ENCODE peak calls at places on chromosomes 16 and 17, in eight cellular contexts. Z is OCI-LY7, X is esophagus squamous epithelium, G is adrenal gland, N is uterus, Q is pancreas, A is neural progenitor cell, S is brain microvascular endothelial cell. W is an unnamed sample.

GRCh38 chr16:28309811-28310311 is 17.5 kb downstream of the SBK1 start:
- DNase-seq in Z (no peak), X (no peak), G (no peak), N (no peak), Q (no peak), A (no peak), S (no peak), W (no peak)

GRCh38 chr16:15996432-15997109 is 47.2 kb downstream of the ABCC1 start:
- DNase-seq in Z (no peak), X (no peak), G (peak; percentile 72), N (peak; percentile 61), Q (no peak), A (no peak), S (peak; percentile 79), W (no peak)

GRCh38 chr17:63240106-63240505 is 206.0 kb downstream of the CYB561 start:
- DNase-seq in Z (no peak), X (no peak), G (no peak), N (no peak), Q (no peak), A (no peak), S (no peak), W (no peak)

GRCh38 chr17:4072487-4073157 is 70.2 kb downstream of the ZZEF1 start:
- DNase-seq in Z (no peak), X (no peak), G (no peak), N (no peak), Q (no peak), A (no peak), S (peak; percentile 47), W (peak; percentile 23)

GRCh38 chr17:57369509-57369945 is 113.2 kb downstream of the MSI2 start:
- DNase-seq in Z (no peak), X (no peak), G (no peak), N (no peak), Q (no peak), A (no peak), S (no peak), W (no peak)

GRCh38 chr16:57977418-57978069 is 6.6 kb upstream of the CNGB1 start:
- DNase-seq in Z (no peak), X (no peak), G (no peak), N (no peak), Q (no peak), A (peak; percentile 44), S (no peak), W (no peak)

GRCh38 chr17:7882068-7882467 is 6.5 kb upstream of the CHD3 start:
- DNase-seq in Z (peak; percentile 70), X (no peak), G (no peak), N (no peak), Q (no peak), A (no peak), S (no peak), W (no peak)

GRCh38 chr17:80833952-80834895 is 157.4 kb upstream of the CHMP6 start:
- DNase-seq in Z (no peak), X (no peak), G (peak; percentile 86), N (peak; percentile 76), Q (peak; percentile 53), A (no peak), S (peak; percentile 14), W (no peak)

GRCh38 chr16:88458773-88459235 is 5.7 kb downstream of the ZFPM1 start:
- DNase-seq in Z (no peak), X (no peak), G (no peak), N (no peak), Q (no peak), A (no peak), S (no peak), W (no peak)

GRCh38 chr16:86343733-86344585 is 166.4 kb upstream of the FOXF1 start:
- DNase-seq in Z (no peak), X (no peak), G (no peak), N (no peak), Q (no peak), A (no peak), S (no peak), W (peak; percentile 36)

GRCh38 chr17:18185832-18186231 is 2.2 kb downstream of the ALKBH5 start:
- DNase-seq in Z (no peak), X (no peak), G (no peak), N (no peak), Q (no peak), A (no peak), S (no peak), W (no peak)

GRCh38 chr16:66927012-66927436 is 1.7 kb upstream of the RRAD start:
- DNase-seq in Z (no peak), X (no peak), G (no peak), N (no peak), Q (no peak), A (no peak), S (peak; percentile 95), W (no peak)

GRCh38 chr16:77856455-77857138 is 68.2 kb downstream of the VAT1L start:
- DNase-seq in Z (no peak), X (no peak), G (no peak), N (no peak), Q (no peak), A (peak; percentile 12), S (no peak), W (no peak)

DNA sequence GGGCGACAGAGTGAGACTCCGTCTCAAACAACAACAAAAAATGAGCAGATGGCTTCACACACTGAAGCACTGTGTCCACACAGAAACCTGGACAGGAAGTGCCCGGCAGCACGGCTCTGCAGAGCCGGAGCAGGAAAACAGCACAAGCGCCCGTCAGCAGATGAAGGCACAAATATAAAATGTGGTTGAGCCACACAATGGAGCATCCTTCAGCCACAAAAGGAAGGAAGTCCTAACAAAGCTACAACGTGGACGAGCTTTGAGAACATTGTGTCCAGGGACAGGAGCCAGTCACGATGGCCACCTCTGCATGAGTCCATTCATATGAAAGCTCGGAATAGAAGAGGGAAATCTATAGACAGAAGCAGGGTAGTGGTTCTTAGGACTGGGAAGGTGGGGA is 15.7 kb downstream of the RHBDF2 start:
- DNase-seq in Z (peak; percentile 73), X (no peak), G (peak; percentile 42), N (no peak), Q (no peak), A (no peak), S (no peak), W (no peak)
- TF ChIP-seq CTCF in Z (no peak), X (no peak), G (no peak), N (no peak), Q (no peak), A (no peak), S (no peak), W (no peak)

GRCh38 chr17:82232322-82232785 is 3.5 kb downstream of the SLC16A3 start:
- DNase-seq in Z (no peak), X (no peak), G (peak; percentile 19), N (no peak), Q (no peak), A (no peak), S (no peak), W (no peak)

GRCh38 chr17:82229686-82230626 is 1.1 kb downstream of the SLC16A3 start:
- DNase-seq in Z (no peak), X (no peak), G (peak; percentile 17), N (no peak), Q (no peak), A (peak; percentile 48), S (no peak), W (no peak)

GRCh38 chr17:82231312-82231561 is 2.4 kb downstream of the SLC16A3 start:
- DNase-seq in Z (no peak), X (no peak), G (no peak), N (no peak), Q (no peak), A (no peak), S (no peak), W (no peak)

GRCh38 chr17:82231562-82232321 is 2.9 kb downstream of the SLC16A3 start:
- DNase-seq in Z (no peak), X (no peak), G (peak; percentile 57), N (peak; percentile 89), Q (peak; percentile 76), A (peak; percentile 76), S (no peak), W (peak; percentile 64)

GRCh38 chr17:82230627-82231311 is 1.9 kb downstream of the SLC16A3 start:
- DNase-seq in Z (no peak), X (no peak), G (peak; percentile 78), N (peak; percentile 91), Q (peak; percentile 87), A (peak; percentile 88), S (peak; percentile 64), W (no peak)
- H3K27ac ChIP-seq in Z (no peak overlapping the region), X (peak overlapping the region; percentile 89), G (peak overlapping the region; percentile 6), N (peak overlapping the region; percentile 88), Q (peak overlapping the region; percentile 66), A (no peak overlapping the region), S (no peak overlapping the region), W (peak overlapping the region; percentile 88)

DNA sequence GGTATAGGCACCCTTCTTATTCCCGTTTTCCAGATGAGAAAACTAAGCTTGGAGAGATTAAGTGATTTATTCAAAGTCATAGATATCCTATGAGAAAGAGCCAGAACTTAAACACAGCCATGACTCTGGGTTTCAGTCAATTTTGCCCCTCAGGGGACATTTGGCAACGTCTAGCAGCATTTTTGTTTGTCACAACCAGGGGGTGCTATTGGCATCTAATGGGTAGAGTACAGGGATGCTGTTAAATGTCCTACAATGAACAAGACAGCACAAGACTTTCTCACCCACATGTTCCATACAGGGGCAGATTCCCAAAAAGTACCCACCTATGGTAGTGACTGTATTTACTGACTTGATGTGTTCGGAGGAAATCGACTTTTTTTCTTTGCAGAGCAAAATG is 4.8 kb upstream of the SHISA9 start:
- DNase-seq in Z (peak; percentile 69), X (no peak), G (no peak), N (no peak), Q (no peak), A (peak; percentile 75), S (no peak), W (no peak)
- TF ChIP-seq CTCF in Z (peak; percentile 89), X (peak; percentile 35), G (no peak), N (no peak), Q (peak; percentile 38), A (peak; percentile 79), S (peak; percentile 66), W (peak; percentile 31)

DNA sequence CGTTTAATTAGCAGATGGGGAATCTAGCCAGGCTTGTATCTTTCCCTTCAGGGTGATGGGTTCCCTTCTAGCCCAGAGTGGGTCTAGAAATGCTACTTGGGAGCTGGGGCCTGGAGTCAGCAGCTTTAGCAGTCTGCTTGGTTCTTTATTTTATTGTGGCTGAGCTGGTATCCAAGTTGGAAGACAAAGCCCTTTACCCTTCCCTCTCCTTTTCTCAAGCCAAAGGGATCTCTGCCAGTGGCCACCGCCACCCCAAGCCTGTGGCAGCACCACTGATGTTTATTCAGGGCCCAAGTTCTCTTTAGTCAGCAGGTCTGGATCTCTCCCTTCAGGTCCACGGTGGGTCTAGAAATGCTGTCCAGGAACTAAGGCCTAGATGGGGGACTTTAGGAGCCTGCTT is 215.2 kb downstream of the SPECC1 start:
- DNase-seq in Z (no peak), X (no peak), G (no peak), N (no peak), Q (no peak), A (no peak), S (no peak), W (no peak)
- H3K27ac ChIP-seq in Z (no peak overlapping the region), X (no peak overlapping the region), G (no peak overlapping the region), N (no peak overlapping the region), Q (no peak overlapping the region), A (no peak overlapping the region), S (no peak overlapping the region), W (no peak overlapping the region)

W was measured in prostate gland.